ENCODE peak calls at places on chromosomes 13 and 19, in nine cellular contexts. One of them, this sample, is unnamed. For H3K4me1, the result is how much of the 10 kb centered on the place peaks cover.

GRCh38 chr13:66803013-66803739 is 427.0 kb downstream of the PCDH9 start:
- DNase-seq in body of pancreas: no peak
- DNase-seq in esophagus squamous epithelium: no peak
- DNase-seq in CD8-positive, alpha-beta T cell: no peak
- DNase-seq in H9: no peak
- DNase-seq in adrenal gland: no peak
- DNase-seq in tibial artery: no peak
- DNase-seq in mesendoderm: no peak
- DNase-seq in effector memory CD4-positive, alpha-beta T cell: no peak
- DNase-seq in this sample: no peak

GRCh38 chr19:29311391-29311790 is 98.4 kb upstream of the UQCRFS1 start:
- DNase-seq in body of pancreas: no peak
- DNase-seq in esophagus squamous epithelium: no peak
- DNase-seq in CD8-positive, alpha-beta T cell: no peak
- DNase-seq in H9: peak
- DNase-seq in adrenal gland: no peak
- DNase-seq in tibial artery: no peak
- DNase-seq in mesendoderm: peak
- DNase-seq in effector memory CD4-positive, alpha-beta T cell: no peak
- DNase-seq in this sample: peak

GRCh38 chr13:75442736-75443234 is 39.2 kb downstream of the TBC1D4 start:
- DNase-seq in body of pancreas: no peak
- DNase-seq in esophagus squamous epithelium: no peak
- DNase-seq in CD8-positive, alpha-beta T cell: no peak
- DNase-seq in H9: no peak
- DNase-seq in adrenal gland: no peak
- DNase-seq in tibial artery: no peak
- DNase-seq in mesendoderm: no peak
- DNase-seq in effector memory CD4-positive, alpha-beta T cell: no peak
- DNase-seq in this sample: no peak

GRCh38 chr19:5339950-5340636 is 519 bp downstream of the PTPRS start:
- DNase-seq in body of pancreas: peak
- DNase-seq in esophagus squamous epithelium: no peak
- DNase-seq in CD8-positive, alpha-beta T cell: peak
- DNase-seq in H9: no peak
- DNase-seq in adrenal gland: no peak
- DNase-seq in tibial artery: no peak
- DNase-seq in mesendoderm: no peak
- DNase-seq in effector memory CD4-positive, alpha-beta T cell: no peak
- DNase-seq in this sample: peak

GRCh38 chr19:52369463-52370340 is at the start of gene ZNF880:
- DNase-seq in body of pancreas: peak
- DNase-seq in esophagus squamous epithelium: peak
- DNase-seq in CD8-positive, alpha-beta T cell: peak
- DNase-seq in H9: peak
- DNase-seq in adrenal gland: peak
- DNase-seq in tibial artery: peak
- DNase-seq in mesendoderm: peak
- DNase-seq in effector memory CD4-positive, alpha-beta T cell: peak
- DNase-seq in this sample: peak

GRCh38 chr19:49807174-49807830 is 5.8 kb downstream of the FUZ start:
- DNase-seq in body of pancreas: no peak
- DNase-seq in esophagus squamous epithelium: no peak
- DNase-seq in CD8-positive, alpha-beta T cell: peak
- DNase-seq in H9: no peak
- DNase-seq in adrenal gland: no peak
- DNase-seq in tibial artery: no peak
- DNase-seq in mesendoderm: no peak
- DNase-seq in effector memory CD4-positive, alpha-beta T cell: no peak
- DNase-seq in this sample: no peak

GRCh38 chr13:114141261-114141996 is 9.0 kb upstream of the RASA3 start:
- DNase-seq in body of pancreas: no peak
- DNase-seq in esophagus squamous epithelium: no peak
- DNase-seq in CD8-positive, alpha-beta T cell: no peak
- DNase-seq in H9: no peak
- DNase-seq in adrenal gland: no peak
- DNase-seq in tibial artery: no peak
- DNase-seq in mesendoderm: no peak
- DNase-seq in effector memory CD4-positive, alpha-beta T cell: no peak
- DNase-seq in this sample: no peak

GRCh38 chr13:101627556-101627943 is 175.1 kb downstream of the ITGBL1 start:
- DNase-seq in body of pancreas: no peak
- DNase-seq in esophagus squamous epithelium: no peak
- DNase-seq in CD8-positive, alpha-beta T cell: no peak
- DNase-seq in H9: no peak
- DNase-seq in adrenal gland: no peak
- DNase-seq in tibial artery: no peak
- DNase-seq in mesendoderm: no peak
- DNase-seq in effector memory CD4-positive, alpha-beta T cell: no peak
- DNase-seq in this sample: no peak

GRCh38 chr19:492091-492531 is 4.2 kb upstream of the MADCAM1 start:
- DNase-seq in body of pancreas: no peak
- DNase-seq in esophagus squamous epithelium: no peak
- DNase-seq in CD8-positive, alpha-beta T cell: peak
- DNase-seq in H9: peak
- DNase-seq in adrenal gland: no peak
- DNase-seq in tibial artery: no peak
- DNase-seq in mesendoderm: no peak
- DNase-seq in effector memory CD4-positive, alpha-beta T cell: peak
- DNase-seq in this sample: peak

GRCh38 chr13:112181336-112182051 is 114.5 kb downstream of the SOX1 start:
- DNase-seq in body of pancreas: no peak
- DNase-seq in esophagus squamous epithelium: no peak
- DNase-seq in CD8-positive, alpha-beta T cell: no peak
- DNase-seq in H9: no peak
- DNase-seq in adrenal gland: no peak
- DNase-seq in tibial artery: no peak
- DNase-seq in mesendoderm: no peak
- DNase-seq in effector memory CD4-positive, alpha-beta T cell: no peak
- DNase-seq in this sample: peak

GRCh38 chr13:112248909-112249592 is 127.1 kb upstream of the SPACA7 start:
- DNase-seq in body of pancreas: no peak
- DNase-seq in esophagus squamous epithelium: no peak
- DNase-seq in CD8-positive, alpha-beta T cell: no peak
- DNase-seq in H9: no peak
- DNase-seq in adrenal gland: no peak
- DNase-seq in tibial artery: no peak
- DNase-seq in mesendoderm: no peak
- DNase-seq in effector memory CD4-positive, alpha-beta T cell: no peak
- DNase-seq in this sample: peak

GRCh38 chr19:2477732-2478191 is 1.8 kb downstream of the GADD45B start:
- DNase-seq in body of pancreas: no peak
- DNase-seq in esophagus squamous epithelium: no peak
- DNase-seq in CD8-positive, alpha-beta T cell: peak
- DNase-seq in H9: no peak
- DNase-seq in adrenal gland: no peak
- DNase-seq in tibial artery: peak
- DNase-seq in mesendoderm: no peak
- DNase-seq in effector memory CD4-positive, alpha-beta T cell: no peak
- DNase-seq in this sample: no peak

GRCh38 chr19:50669319-50670101 is 20.3 kb downstream of the C19orf81 start:
- DNase-seq in body of pancreas: no peak
- DNase-seq in esophagus squamous epithelium: no peak
- DNase-seq in CD8-positive, alpha-beta T cell: peak
- DNase-seq in H9: no peak
- DNase-seq in adrenal gland: peak
- DNase-seq in tibial artery: no peak
- DNase-seq in mesendoderm: no peak
- DNase-seq in effector memory CD4-positive, alpha-beta T cell: peak
- DNase-seq in this sample: peak

GRCh38 chr13:24923305-24923640 is 159.3 kb downstream of the RNF17 start:
- DNase-seq in body of pancreas: no peak
- DNase-seq in esophagus squamous epithelium: no peak
- DNase-seq in CD8-positive, alpha-beta T cell: no peak
- DNase-seq in H9: no peak
- DNase-seq in adrenal gland: no peak
- DNase-seq in tibial artery: no peak
- DNase-seq in mesendoderm: no peak
- DNase-seq in effector memory CD4-positive, alpha-beta T cell: no peak
- DNase-seq in this sample: no peak

GRCh38 chr19:36026091-36026876 is 6.4 kb downstream of the CLIP3 start:
- DNase-seq in body of pancreas: no peak
- DNase-seq in esophagus squamous epithelium: no peak
- DNase-seq in CD8-positive, alpha-beta T cell: no peak
- DNase-seq in H9: no peak
- DNase-seq in adrenal gland: no peak
- DNase-seq in tibial artery: no peak
- DNase-seq in mesendoderm: no peak
- DNase-seq in effector memory CD4-positive, alpha-beta T cell: no peak
- DNase-seq in this sample: no peak

GRCh38 chr19:7692417-7693088 is 9.4 kb downstream of the FCER2 start:
- DNase-seq in body of pancreas: no peak
- DNase-seq in esophagus squamous epithelium: no peak
- DNase-seq in CD8-positive, alpha-beta T cell: no peak
- DNase-seq in H9: no peak
- DNase-seq in adrenal gland: no peak
- DNase-seq in tibial artery: no peak
- DNase-seq in mesendoderm: no peak
- DNase-seq in effector memory CD4-positive, alpha-beta T cell: no peak
- DNase-seq in this sample: no peak
- H3K4me1 ChIP-seq in body of pancreas: under half
- H3K4me1 ChIP-seq in esophagus squamous epithelium: under half
- H3K4me1 ChIP-seq in CD8-positive, alpha-beta T cell: under half
- H3K4me1 ChIP-seq in H9: under half
- H3K4me1 ChIP-seq in adrenal gland: under half
- H3K4me1 ChIP-seq in tibial artery: under half
- H3K4me1 ChIP-seq in mesendoderm: under half
- H3K4me1 ChIP-seq in effector memory CD4-positive, alpha-beta T cell: under half
- H3K4me1 ChIP-seq in this sample: under half

DNA sequence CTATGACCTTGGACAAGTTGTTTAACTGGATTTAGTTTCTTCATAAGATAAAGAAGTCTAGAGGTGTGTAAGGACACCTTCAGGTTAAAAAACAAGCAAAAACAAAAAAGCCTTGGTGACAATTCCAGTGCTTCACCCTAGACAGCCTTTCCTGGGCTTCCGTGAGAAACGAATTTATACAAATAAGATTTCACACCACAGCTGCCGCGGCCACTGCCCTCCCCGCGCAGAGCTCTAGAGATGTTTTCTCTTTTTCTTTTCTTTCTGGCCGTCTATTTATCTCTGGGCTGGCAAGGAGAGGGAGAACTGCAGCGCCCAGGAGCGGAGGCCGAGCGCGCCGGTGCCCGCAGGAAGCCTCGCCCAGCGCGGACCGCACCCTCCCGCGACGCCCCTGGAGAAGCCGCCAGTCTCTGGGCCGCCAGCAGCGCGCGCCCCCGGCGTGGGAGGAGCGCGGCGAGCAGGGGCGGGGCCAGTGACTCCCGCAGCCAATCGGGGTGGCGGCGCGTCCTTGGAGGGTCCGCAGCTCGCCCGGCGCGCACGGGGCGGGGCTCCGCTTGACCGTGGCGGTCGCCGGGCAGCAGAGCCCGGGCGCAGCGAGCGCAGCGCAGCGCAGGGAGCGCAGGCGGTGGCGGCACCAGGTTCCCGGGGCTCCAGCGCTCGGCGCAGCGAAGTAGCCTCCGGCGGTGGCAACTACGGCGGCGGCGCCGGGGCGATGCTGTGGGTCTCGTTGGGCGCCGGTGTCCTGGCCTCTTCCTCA is 107.0 kb downstream of the RXFP2 start:
- DNase-seq in body of pancreas: peak
- DNase-seq in esophagus squamous epithelium: peak
- DNase-seq in CD8-positive, alpha-beta T cell: peak
- DNase-seq in H9: peak
- DNase-seq in adrenal gland: peak
- DNase-seq in tibial artery: peak
- DNase-seq in mesendoderm: peak
- DNase-seq in effector memory CD4-positive, alpha-beta T cell: peak
- DNase-seq in this sample: peak
- H3K27ac ChIP-seq in body of pancreas: peak
- H3K27ac ChIP-seq in esophagus squamous epithelium: peak
- H3K27ac ChIP-seq in CD8-positive, alpha-beta T cell: no peak
- H3K27ac ChIP-seq in H9: no peak
- H3K27ac ChIP-seq in adrenal gland: no peak
- H3K27ac ChIP-seq in tibial artery: peak
- H3K27ac ChIP-seq in mesendoderm: no peak
- H3K27ac ChIP-seq in effector memory CD4-positive, alpha-beta T cell: peak
- H3K27ac ChIP-seq in this sample: no peak

DNA sequence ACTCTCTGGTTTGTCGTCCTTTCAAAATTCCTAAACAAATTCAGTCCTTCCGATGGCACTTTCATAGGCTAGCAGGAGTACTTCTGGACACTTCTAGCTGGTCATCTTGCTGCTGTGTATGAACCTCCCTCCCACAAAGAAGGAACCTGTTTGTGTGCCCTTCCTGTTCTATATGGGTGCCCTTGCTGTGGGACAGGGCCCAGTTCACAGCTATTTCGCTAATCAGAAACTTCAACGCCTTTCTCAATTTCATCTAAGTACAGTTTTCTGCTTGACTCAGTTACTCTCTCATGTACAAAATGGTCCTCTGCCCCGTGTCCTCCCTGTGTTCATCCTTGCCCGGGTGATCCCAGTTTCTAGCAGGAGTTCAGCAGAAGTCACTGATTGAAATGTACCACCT is 96.1 kb downstream of the STARD13 start:
- DNase-seq in body of pancreas: no peak
- DNase-seq in esophagus squamous epithelium: no peak
- DNase-seq in CD8-positive, alpha-beta T cell: no peak
- DNase-seq in H9: no peak
- DNase-seq in adrenal gland: no peak
- DNase-seq in tibial artery: no peak
- DNase-seq in mesendoderm: no peak
- DNase-seq in effector memory CD4-positive, alpha-beta T cell: no peak
- DNase-seq in this sample: no peak
- H3K4me1 ChIP-seq in body of pancreas: half or more
- H3K4me1 ChIP-seq in esophagus squamous epithelium: under half
- H3K4me1 ChIP-seq in CD8-positive, alpha-beta T cell: under half
- H3K4me1 ChIP-seq in H9: under half
- H3K4me1 ChIP-seq in adrenal gland: under half
- H3K4me1 ChIP-seq in tibial artery: half or more
- H3K4me1 ChIP-seq in mesendoderm: under half
- H3K4me1 ChIP-seq in effector memory CD4-positive, alpha-beta T cell: under half
- H3K4me1 ChIP-seq in this sample: under half

DNA sequence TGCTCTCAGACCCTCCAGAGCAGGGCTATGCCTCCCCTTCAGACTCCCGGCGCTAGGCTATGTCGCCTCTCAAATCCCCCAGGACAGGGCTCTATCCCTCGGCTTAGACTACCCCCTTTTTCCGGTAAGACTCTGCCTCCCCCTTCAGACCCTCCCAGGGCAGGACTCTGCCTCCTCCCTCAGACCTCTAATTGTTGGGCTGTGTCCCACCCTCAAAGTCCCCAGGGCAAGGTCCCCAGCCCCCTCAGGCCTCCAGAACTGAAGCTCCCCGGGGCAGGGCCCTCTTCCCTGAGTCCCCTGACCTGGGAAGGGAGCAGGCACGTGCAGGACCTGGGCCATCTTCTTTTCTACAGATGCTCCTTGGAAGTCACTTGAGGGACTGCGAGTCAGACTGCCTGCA is 3.2 kb downstream of the KANK2 start:
- DNase-seq in body of pancreas: no peak
- DNase-seq in esophagus squamous epithelium: no peak
- DNase-seq in CD8-positive, alpha-beta T cell: no peak
- DNase-seq in H9: no peak
- DNase-seq in adrenal gland: no peak
- DNase-seq in tibial artery: no peak
- DNase-seq in mesendoderm: no peak
- DNase-seq in effector memory CD4-positive, alpha-beta T cell: no peak
- DNase-seq in this sample: no peak
- H3K27ac ChIP-seq in body of pancreas: peak
- H3K27ac ChIP-seq in esophagus squamous epithelium: peak
- H3K27ac ChIP-seq in CD8-positive, alpha-beta T cell: no peak
- H3K27ac ChIP-seq in H9: no peak
- H3K27ac ChIP-seq in adrenal gland: no peak
- H3K27ac ChIP-seq in tibial artery: peak
- H3K27ac ChIP-seq in mesendoderm: no peak
- H3K27ac ChIP-seq in effector memory CD4-positive, alpha-beta T cell: no peak
- H3K27ac ChIP-seq in this sample: no peak